ENCODE peak calls at places on chromosomes 13 and 19, in five cellular contexts. One of them, this sample, is unnamed.

GRCh38 chr19:38993271-38993670 is 17.7 kb upstream of the FBXO17 start:
- DNase-seq in putamen: no peak
- DNase-seq in left ventricle myocardium inferior: no peak
- DNase-seq in bronchial epithelial cell: peak; percentile 99
- DNase-seq in T-cell: no peak
- DNase-seq in this sample: no peak

GRCh38 chr19:50387176-50387867 is 3.2 kb downstream of the POLD1 start:
- DNase-seq in putamen: no peak
- DNase-seq in T-cell: no peak
- DNase-seq in bronchial epithelial cell: peak; percentile 51
- DNase-seq in left ventricle myocardium inferior: no peak
- DNase-seq in this sample: no peak

GRCh38 chr19:3161453-3161852 is 17.1 kb upstream of the S1PR4 start:
- DNase-seq in putamen: no peak
- DNase-seq in left ventricle myocardium inferior: no peak
- DNase-seq in bronchial epithelial cell: peak; percentile 59
- DNase-seq in T-cell: no peak
- DNase-seq in this sample: no peak

GRCh38 chr19:17737690-17738153 is 13.6 kb upstream of the FCHO1 start:
- DNase-seq in left ventricle myocardium inferior: no peak
- DNase-seq in bronchial epithelial cell: no peak
- DNase-seq in putamen: no peak
- DNase-seq in T-cell: no peak
- DNase-seq in this sample: no peak

GRCh38 chr19:38956264-38956663 is 19.3 kb downstream of the FBXO17 start:
- DNase-seq in T-cell: no peak
- DNase-seq in left ventricle myocardium inferior: no peak
- DNase-seq in bronchial epithelial cell: no peak
- DNase-seq in putamen: no peak
- DNase-seq in this sample: no peak

GRCh38 chr19:10604460-10604980 is 17.4 kb upstream of the AP1M2 start:
- DNase-seq in putamen: no peak
- DNase-seq in left ventricle myocardium inferior: peak; percentile 31
- DNase-seq in bronchial epithelial cell: no peak
- DNase-seq in T-cell: peak; percentile 24
- DNase-seq in this sample: no peak

GRCh38 chr19:3670796-3671679 is 29.2 kb downstream of the PIP5K1C start:
- DNase-seq in T-cell: no peak
- DNase-seq in left ventricle myocardium inferior: peak; percentile 86
- DNase-seq in bronchial epithelial cell: no peak
- DNase-seq in putamen: no peak
- DNase-seq in this sample: peak; percentile 33

GRCh38 chr13:20526664-20527063 is 1.0 kb upstream of the CRYL1 start:
- DNase-seq in T-cell: no peak
- DNase-seq in putamen: no peak
- DNase-seq in left ventricle myocardium inferior: no peak
- DNase-seq in bronchial epithelial cell: no peak
- DNase-seq in this sample: no peak

GRCh38 chr19:7450243-7451223 is 38.3 kb downstream of the PEX11G start:
- DNase-seq in bronchial epithelial cell: peak; percentile 51
- DNase-seq in T-cell: no peak
- DNase-seq in left ventricle myocardium inferior: no peak
- DNase-seq in putamen: peak; percentile 61
- DNase-seq in this sample: no peak

GRCh38 chr13:104823709-104824108 is 1711.8 kb downstream of the EFNB2 start:
- DNase-seq in T-cell: no peak
- DNase-seq in left ventricle myocardium inferior: no peak
- DNase-seq in bronchial epithelial cell: peak; percentile 39
- DNase-seq in putamen: no peak
- DNase-seq in this sample: no peak

GRCh38 chr19:10831980-10832658 is 3.9 kb downstream of the TMED1 start:
- DNase-seq in putamen: no peak
- DNase-seq in T-cell: no peak
- DNase-seq in left ventricle myocardium inferior: no peak
- DNase-seq in bronchial epithelial cell: no peak
- DNase-seq in this sample: no peak

GRCh38 chr13:112684444-112684843 is 5.4 kb upstream of the ATP11A start:
- DNase-seq in T-cell: no peak
- DNase-seq in putamen: no peak
- DNase-seq in left ventricle myocardium inferior: no peak
- DNase-seq in bronchial epithelial cell: no peak
- DNase-seq in this sample: no peak

GRCh38 chr13:34913040-34913439 is 29.0 kb upstream of the NBEA start:
- DNase-seq in putamen: no peak
- DNase-seq in T-cell: no peak
- DNase-seq in bronchial epithelial cell: peak; percentile 15
- DNase-seq in left ventricle myocardium inferior: no peak
- DNase-seq in this sample: no peak

GRCh38 chr13:30313307-30313706 is 6.0 kb upstream of the KATNAL1 start:
- DNase-seq in putamen: no peak
- DNase-seq in left ventricle myocardium inferior: no peak
- DNase-seq in T-cell: no peak
- DNase-seq in bronchial epithelial cell: no peak
- DNase-seq in this sample: no peak

GRCh38 chr19:4369109-4369887 is 25.9 kb downstream of the MPND start:
- DNase-seq in left ventricle myocardium inferior: peak; percentile 46
- DNase-seq in bronchial epithelial cell: peak; percentile 80
- DNase-seq in T-cell: peak; percentile 64
- DNase-seq in putamen: no peak
- DNase-seq in this sample: peak; percentile 95

GRCh38 chr19:57813919-57814504 is 701 bp downstream of the ZNF552 start:
- DNase-seq in bronchial epithelial cell: peak; percentile 31
- DNase-seq in T-cell: no peak
- DNase-seq in putamen: no peak
- DNase-seq in left ventricle myocardium inferior: no peak
- DNase-seq in this sample: no peak

GRCh38 chr13:37357548-37357947 is 241.0 kb downstream of the POSTN start:
- DNase-seq in T-cell: no peak
- DNase-seq in putamen: no peak
- DNase-seq in bronchial epithelial cell: peak; percentile 46
- DNase-seq in left ventricle myocardium inferior: no peak
- DNase-seq in this sample: no peak

GRCh38 chr13:29543230-29544215 is 52.0 kb downstream of the SLC7A1 start:
- DNase-seq in T-cell: no peak
- DNase-seq in bronchial epithelial cell: no peak
- DNase-seq in putamen: no peak
- DNase-seq in left ventricle myocardium inferior: no peak
- DNase-seq in this sample: no peak

GRCh38 chr19:7845390-7846179 is 15.6 kb downstream of the EVI5L start:
- DNase-seq in putamen: no peak
- DNase-seq in left ventricle myocardium inferior: no peak
- DNase-seq in T-cell: no peak
- DNase-seq in bronchial epithelial cell: no peak
- DNase-seq in this sample: no peak

GRCh38 chr13:46334008-46334407 is 53.0 kb downstream of the RUBCNL start:
- DNase-seq in bronchial epithelial cell: no peak
- DNase-seq in left ventricle myocardium inferior: no peak
- DNase-seq in putamen: no peak
- DNase-seq in T-cell: no peak
- DNase-seq in this sample: no peak

GRCh38 chr13:27203854-27204253 is 32.2 kb upstream of the USP12 start:
- DNase-seq in T-cell: no peak
- DNase-seq in bronchial epithelial cell: peak; percentile 26
- DNase-seq in left ventricle myocardium inferior: no peak
- DNase-seq in putamen: no peak
- DNase-seq in this sample: peak; percentile 16

GRCh38 chr13:21967871-21968270 is 297.0 kb downstream of the FGF9 start:
- DNase-seq in bronchial epithelial cell: no peak
- DNase-seq in putamen: no peak
- DNase-seq in T-cell: no peak
- DNase-seq in left ventricle myocardium inferior: no peak
- DNase-seq in this sample: no peak

GRCh38 chr19:38264486-38265212 is at the start of gene SPINT2:
- DNase-seq in left ventricle myocardium inferior: no peak
- DNase-seq in T-cell: peak; percentile 39
- DNase-seq in bronchial epithelial cell: no peak
- DNase-seq in putamen: no peak
- DNase-seq in this sample: no peak

GRCh38 chr13:41613984-41614581 is 156.7 kb downstream of the RGCC start:
- DNase-seq in left ventricle myocardium inferior: peak; percentile 66
- DNase-seq in T-cell: no peak
- DNase-seq in bronchial epithelial cell: peak; percentile 54
- DNase-seq in putamen: peak; percentile 11
- DNase-seq in this sample: no peak

GRCh38 chr13:25276748-25277147 is 10.5 kb downstream of the MTMR6 start:
- DNase-seq in putamen: no peak
- DNase-seq in bronchial epithelial cell: peak; percentile 83
- DNase-seq in T-cell: no peak
- DNase-seq in left ventricle myocardium inferior: no peak
- DNase-seq in this sample: no peak

GRCh38 chr13:51618626-51619025 is 34.4 kb downstream of the WDFY2 start:
- DNase-seq in putamen: peak; percentile 88
- DNase-seq in T-cell: no peak
- DNase-seq in left ventricle myocardium inferior: no peak
- DNase-seq in bronchial epithelial cell: no peak
- DNase-seq in this sample: no peak

GRCh38 chr13:110552767-110553166 is 8.8 kb downstream of the RAB20 start:
- DNase-seq in left ventricle myocardium inferior: no peak
- DNase-seq in putamen: no peak
- DNase-seq in bronchial epithelial cell: no peak
- DNase-seq in T-cell: no peak
- DNase-seq in this sample: no peak

GRCh38 chr19:41887711-41888382 is 4.9 kb downstream of the ARHGEF1 start:
- DNase-seq in bronchial epithelial cell: peak; percentile 96
- DNase-seq in left ventricle myocardium inferior: no peak
- DNase-seq in putamen: peak; percentile 40
- DNase-seq in T-cell: peak; percentile 89
- DNase-seq in this sample: peak; percentile 79

GRCh38 chr13:46866150-46866549 is 30.7 kb downstream of the HTR2A start:
- DNase-seq in bronchial epithelial cell: peak; percentile 74
- DNase-seq in putamen: no peak
- DNase-seq in T-cell: no peak
- DNase-seq in left ventricle myocardium inferior: no peak
- DNase-seq in this sample: no peak

GRCh38 chr19:33434886-33435705 is 61.6 kb downstream of the CEBPG start:
- DNase-seq in T-cell: no peak
- DNase-seq in putamen: no peak
- DNase-seq in bronchial epithelial cell: no peak
- DNase-seq in left ventricle myocardium inferior: peak; percentile 9
- DNase-seq in this sample: no peak

GRCh38 chr19:18044825-18045304 is 36.9 kb downstream of the ARRDC2 start:
- DNase-seq in putamen: no peak
- DNase-seq in T-cell: peak; percentile 81
- DNase-seq in left ventricle myocardium inferior: peak; percentile 74
- DNase-seq in bronchial epithelial cell: peak; percentile 40
- DNase-seq in this sample: peak; percentile 78

GRCh38 chr13:49476529-49476928 is 19.2 kb upstream of the PHF11 start:
- DNase-seq in T-cell: no peak
- DNase-seq in putamen: no peak
- DNase-seq in left ventricle myocardium inferior: no peak
- DNase-seq in bronchial epithelial cell: no peak
- DNase-seq in this sample: no peak

GRCh38 chr19:54345938-54346386 is 7.0 kb upstream of the LILRA4 start:
- DNase-seq in bronchial epithelial cell: no peak
- DNase-seq in T-cell: no peak
- DNase-seq in putamen: no peak
- DNase-seq in left ventricle myocardium inferior: no peak
- DNase-seq in this sample: no peak

GRCh38 chr19:51681286-51681956 is 11.7 kb upstream of the SPACA6 start:
- DNase-seq in left ventricle myocardium inferior: no peak
- DNase-seq in T-cell: no peak
- DNase-seq in bronchial epithelial cell: no peak
- DNase-seq in putamen: no peak
- DNase-seq in this sample: no peak

GRCh38 chr19:20238025-20238623 is 71.1 kb downstream of the ZNF486 start:
- DNase-seq in left ventricle myocardium inferior: peak; percentile 91
- DNase-seq in putamen: peak; percentile 93
- DNase-seq in T-cell: peak; percentile 83
- DNase-seq in bronchial epithelial cell: peak; percentile 71
- DNase-seq in this sample: peak; percentile 68

GRCh38 chr19:1016647-1017114 is 4.2 kb downstream of the TMEM259 start:
- DNase-seq in T-cell: no peak
- DNase-seq in putamen: no peak
- DNase-seq in left ventricle myocardium inferior: peak; percentile 16
- DNase-seq in bronchial epithelial cell: peak; percentile 74
- DNase-seq in this sample: no peak

GRCh38 chr19:55546822-55547614 is 1.7 kb upstream of the SBK3 start:
- DNase-seq in left ventricle myocardium inferior: peak; percentile 85
- DNase-seq in putamen: no peak
- DNase-seq in bronchial epithelial cell: peak; percentile 59
- DNase-seq in T-cell: no peak
- DNase-seq in this sample: no peak

GRCh38 chr13:20394506-20394905 is 131.2 kb downstream of the CRYL1 start:
- DNase-seq in left ventricle myocardium inferior: no peak
- DNase-seq in bronchial epithelial cell: no peak
- DNase-seq in putamen: no peak
- DNase-seq in T-cell: no peak
- DNase-seq in this sample: no peak

This sample was measured in CD4-positive, CD25-positive, alpha-beta regulatory T cell.